ENCODE peak calls at places on chromosomes 11 and 22, in four cellular contexts. J, X, Y and N are unnamed samples.

GRCh38 chr11:126403658-126404057 is 48.2 kb downstream of the ST3GAL4 start:
- DNase-seq in J (no peak), X (no peak), Y (no peak), N (peak)

GRCh38 chr22:44312766-44313165 is at the start of gene SHISAL1:
- DNase-seq in J (no peak), X (no peak), Y (no peak), N (no peak)

GRCh38 chr11:26088391-26088790 is 243.5 kb upstream of the ANO3 start:
- DNase-seq in J (no peak), X (no peak), Y (no peak), N (no peak)

GRCh38 chr22:49998718-49999062 is 13.9 kb downstream of the IL17REL start:
- DNase-seq in J (no peak), X (no peak), Y (no peak), N (no peak)

GRCh38 chr11:69094111-69094914 is 45.6 kb downstream of the TPCN2 start:
- DNase-seq in J (no peak), X (peak), Y (no peak), N (no peak)

GRCh38 chr22:39592104-39593060 is 21.8 kb downstream of the CACNA1I start:
- DNase-seq in J (no peak), X (peak), Y (no peak), N (no peak)

GRCh38 chr11:27158763-27159679 is 118.4 kb downstream of the BBOX1 start:
- DNase-seq in J (peak), X (peak), Y (peak), N (no peak)

GRCh38 chr11:12808519-12808918 is 134.3 kb downstream of the TEAD1 start:
- DNase-seq in J (no peak), X (no peak), Y (no peak), N (no peak)

GRCh38 chr11:13221722-13222121 is 55.9 kb upstream of the BMAL1 start:
- DNase-seq in J (no peak), X (no peak), Y (no peak), N (no peak)

DNA sequence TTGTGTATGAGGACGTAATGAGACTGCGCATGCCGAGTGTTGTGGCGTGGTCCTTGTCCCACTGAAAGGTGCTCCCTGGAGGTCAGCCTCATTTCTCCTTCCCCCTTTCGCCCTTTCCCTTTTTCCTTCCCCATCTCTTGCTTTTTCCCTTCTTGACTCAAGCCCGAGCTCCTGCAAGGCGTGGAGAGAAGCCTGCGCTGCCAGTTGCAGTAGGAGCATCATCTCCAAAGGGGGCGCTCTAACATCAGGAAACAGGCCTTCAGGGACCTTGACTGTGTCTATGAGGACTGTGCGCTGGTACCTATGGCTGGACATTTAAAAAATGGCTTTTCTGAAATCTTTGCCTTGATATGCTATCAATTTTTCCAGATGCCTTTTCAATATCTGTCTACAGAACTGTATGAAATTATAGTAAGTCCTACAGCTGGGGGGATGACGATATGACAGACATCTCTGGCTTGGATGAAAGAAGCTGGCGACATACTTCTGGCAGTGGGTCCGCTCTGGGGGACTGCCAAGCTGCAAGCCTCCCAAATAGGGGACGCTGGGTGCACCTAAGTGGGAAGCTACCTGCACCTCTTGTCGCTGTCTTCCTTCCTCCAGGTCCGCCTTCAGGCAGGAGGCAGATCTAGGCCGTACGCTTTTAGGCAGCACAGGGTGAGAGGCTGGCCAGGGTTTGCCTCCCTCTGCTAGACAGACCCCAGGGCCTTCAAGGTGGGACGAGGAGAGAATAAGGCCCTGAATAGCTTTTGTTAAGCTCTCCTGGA is 96.5 kb downstream of the NXPE2 start:
- DNase-seq in J (peak), X (peak), Y (peak), N (no peak)
- TF ChIP-seq USF1 in J (no peak), X (no peak), Y (no peak), N (no peak)

GRCh38 chr11:43784301-43784700 is 96.3 kb upstream of the ALKBH3 start:
- DNase-seq in J (no peak), X (no peak), Y (peak), N (no peak)
- TF ChIP-seq USF1 in J (no peak), X (no peak), Y (no peak), N (no peak)

DNA sequence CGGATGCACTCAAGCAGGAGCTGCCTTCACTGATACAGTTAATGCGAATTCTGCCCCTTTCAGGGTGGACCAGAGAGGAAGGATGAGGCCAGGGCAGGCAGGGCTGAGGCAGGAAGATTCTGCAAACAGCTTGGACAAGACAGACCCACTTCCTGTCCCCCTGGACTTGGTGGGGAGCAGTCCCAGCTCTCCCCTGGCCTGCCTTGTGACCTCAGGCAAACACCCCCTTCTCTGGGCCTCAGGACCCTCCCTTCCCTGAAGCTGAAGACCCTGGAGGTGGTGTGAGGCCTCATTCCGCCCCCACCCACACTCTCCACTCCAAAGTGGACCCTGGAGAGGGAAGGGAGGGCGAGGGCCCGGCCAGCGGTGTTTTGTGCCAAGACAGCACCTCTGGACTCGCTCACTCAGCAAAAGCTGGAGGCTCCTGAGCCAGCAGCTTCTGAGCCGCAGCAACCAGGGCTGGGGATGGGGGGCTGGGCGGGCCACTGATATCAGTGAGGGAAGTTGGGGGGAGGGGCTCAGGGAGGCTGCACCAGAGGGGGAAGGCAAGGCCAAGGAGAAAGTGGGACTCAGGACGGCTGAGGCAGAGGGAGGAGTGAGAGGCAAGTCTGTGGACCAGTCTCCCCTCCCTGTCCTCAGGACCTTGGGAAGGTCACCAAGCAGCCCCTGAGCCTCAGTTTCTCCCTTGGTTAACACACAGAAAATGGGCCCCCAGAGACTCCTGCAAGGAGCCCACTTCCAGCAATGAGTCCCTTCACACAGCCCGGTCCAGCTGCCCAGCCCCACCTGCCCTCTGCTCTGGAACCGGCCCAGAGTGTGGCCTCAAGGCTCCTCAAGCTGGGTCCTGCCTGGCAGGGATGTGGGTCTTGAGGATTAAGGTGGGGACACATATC is 8.4 kb downstream of the RAB3IL1 start:
- DNase-seq in J (peak), X (no peak), Y (peak), N (no peak)
- TF ChIP-seq USF1 in J (no peak), X (no peak), Y (no peak), N (no peak)

GRCh38 chr11:313787-314547 is at the start of gene IFITM1:
- DNase-seq in J (no peak), X (no peak), Y (no peak), N (peak)
- TF ChIP-seq USF1 in J (no peak), X (no peak), Y (no peak), N (no peak)

GRCh38 chr22:31561238-31561887 is 65.0 kb downstream of the SFI1 start:
- DNase-seq in J (peak), X (peak), Y (peak), N (no peak)

GRCh38 chr22:31550871-31551370 is 54.6 kb downstream of the SFI1 start:
- DNase-seq in J (no peak), X (no peak), Y (no peak), N (no peak)

GRCh38 chr22:31561970-31562369 is 65.6 kb downstream of the SFI1 start:
- DNase-seq in J (no peak), X (no peak), Y (no peak), N (no peak)

DNA sequence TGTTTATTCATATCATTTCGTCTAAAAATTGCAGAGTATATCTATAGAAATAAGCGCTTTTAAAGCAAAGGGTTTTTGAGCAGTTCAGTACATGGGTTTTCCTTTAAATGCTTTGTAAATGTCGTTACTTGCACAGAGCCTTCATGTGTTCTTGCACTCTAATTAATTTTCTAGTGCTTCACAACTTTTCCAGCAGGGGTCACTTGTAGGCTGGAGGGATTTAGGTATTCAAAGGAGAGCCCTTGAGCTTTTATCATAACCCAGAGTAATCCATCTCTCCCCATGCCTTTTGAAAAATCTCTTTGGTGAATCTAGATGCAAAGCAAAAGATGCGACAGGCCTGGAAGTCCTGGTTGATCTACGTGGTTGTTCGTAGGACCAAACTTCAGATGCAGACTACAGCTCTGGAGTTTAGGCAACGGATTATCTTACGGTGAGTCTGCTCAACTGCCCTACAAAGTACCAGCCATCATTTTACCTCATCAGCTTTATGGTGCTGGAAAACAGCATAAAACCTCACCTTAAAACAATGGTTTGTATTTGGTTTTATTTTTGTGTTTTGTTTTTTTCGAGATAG is 60.4 kb downstream of the SFI1 start:
- DNase-seq in J (no peak), X (peak), Y (no peak), N (no peak)
- TF ChIP-seq USF1 in J (no peak), X (no peak), Y (no peak), N (no peak)

GRCh38 chr22:36351921-36352774 is 35.6 kb downstream of the MYH9 start:
- DNase-seq in J (no peak), X (no peak), Y (no peak), N (no peak)
- TF ChIP-seq USF1 in J (no peak), X (no peak), Y (no peak), N (no peak)

GRCh38 chr11:66476841-66477251 is 3.4 kb upstream of the DPP3 start:
- DNase-seq in J (peak), X (peak), Y (no peak), N (no peak)
- TF ChIP-seq USF1 in J (peak), X (peak), Y (peak), N (no peak)

DNA sequence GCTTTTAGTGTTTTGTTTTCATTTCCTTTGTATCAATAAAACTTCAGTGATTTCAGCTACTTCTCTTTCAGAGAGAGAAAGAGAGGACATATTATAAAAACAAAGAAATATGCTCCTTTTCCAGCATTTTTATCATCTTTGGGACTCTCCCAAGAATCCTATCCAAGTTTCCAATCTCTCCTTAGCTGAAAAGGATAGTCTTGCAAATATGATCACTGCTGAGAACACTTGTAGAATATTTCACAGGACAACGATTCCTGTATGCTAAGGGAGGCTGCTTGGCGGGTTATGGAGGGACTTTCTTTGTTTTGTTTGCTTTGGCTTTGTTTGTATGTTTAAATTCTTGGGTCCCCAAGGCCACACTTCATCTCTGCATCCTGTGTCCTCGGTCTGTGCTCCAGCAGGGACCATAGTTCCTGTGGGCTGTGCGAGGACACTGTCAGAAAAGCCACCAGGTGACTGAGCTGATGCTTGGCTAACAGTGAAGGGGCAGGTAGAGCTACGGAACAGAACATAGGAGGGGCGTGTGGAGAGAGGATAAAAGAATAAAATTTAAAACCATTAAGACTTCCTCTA is 408 bp upstream of the IZUMO1R start:
- DNase-seq in J (no peak), X (no peak), Y (no peak), N (no peak)
- TF ChIP-seq USF1 in J (no peak), X (no peak), Y (no peak), N (no peak)

DNA sequence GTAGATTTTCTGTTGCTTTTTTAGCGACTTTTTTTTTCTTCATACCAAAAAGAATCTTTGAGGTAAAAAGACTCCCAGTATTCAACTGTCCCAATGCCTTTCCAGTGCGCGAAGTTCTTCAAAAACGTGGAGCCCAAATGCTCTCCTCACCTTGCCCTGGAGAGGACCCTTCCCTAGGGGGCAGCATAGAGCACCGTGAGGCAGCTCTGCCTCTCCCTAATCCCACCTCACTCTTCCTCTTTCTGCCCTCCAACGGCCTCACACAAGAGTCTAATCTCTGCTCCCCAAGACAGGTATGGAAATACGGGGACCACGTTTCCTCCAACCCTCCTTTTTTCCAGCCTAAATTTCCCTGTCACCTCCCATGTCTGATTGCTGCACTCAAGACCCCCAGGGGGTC is 117.5 kb upstream of the ALX4 start:
- DNase-seq in J (peak), X (no peak), Y (peak), N (no peak)
- TF ChIP-seq USF1 in J (no peak), X (no peak), Y (no peak), N (no peak)